ENCODE peak calls at places on chromosomes 4 and X, in six cellular contexts. R is heart left ventricle, C is fibroblast of lung, O is A673, Y is adipocyte, K is neuronal stem cell. E is an unnamed sample.
A peak's percentile ranks its signal among the peaks of the same experiment; 100 is the strongest.

GRCh38 chrX:49041683-49042529 is 1.3 kb downstream of the TFE3 start:
- DNase-seq in O (peak; percentile 35), K (no peak), R (no peak), Y (peak; percentile 69), C (peak; percentile 69), E (no peak)

GRCh38 chrX:9327747-9328145 is 137.1 kb upstream of the TBL1X start:
- DNase-seq in Y (peak; percentile 54), K (no peak), R (no peak), C (peak; percentile 86), O (no peak), E (no peak)

GRCh38 chrX:118976599-118977340 is 2.4 kb downstream of the LONRF3 start:
- DNase-seq in R (peak; percentile 73), Y (peak; percentile 7), K (no peak), C (no peak), O (peak; percentile 3), E (peak; percentile 79)

GRCh38 chr4:183098723-183099536 is at the start of gene WWC2:
- DNase-seq in Y (peak; percentile 95), O (peak; percentile 96), K (peak; percentile 93), C (peak; percentile 95), R (peak; percentile 96), E (peak; percentile 95)

GRCh38 chr4:102616661-102617060 is 115.5 kb downstream of the NFKB1 start:
- DNase-seq in K (no peak), C (no peak), R (no peak), Y (no peak), O (no peak), E (no peak)

GRCh38 chr4:169723207-169723606 is 34.5 kb downstream of the HPF1 start:
- DNase-seq in C (no peak), K (no peak), Y (peak; percentile 8), R (no peak), O (peak; percentile 46), E (no peak)

GRCh38 chrX:40099046-40099968 is 1.5 kb upstream of the BCOR start:
- DNase-seq in K (no peak), O (no peak), R (peak; percentile 77), Y (peak; percentile 57), C (no peak), E (peak; percentile 57)

GRCh38 chrX:82734140-82734539 is 774.0 kb upstream of the POU3F4 start:
- DNase-seq in K (no peak), O (no peak), C (no peak), R (no peak), Y (no peak), E (no peak)

GRCh38 chr4:6471303-6472007 is 959 bp downstream of the PPP2R2C start:
- DNase-seq in R (no peak), K (no peak), C (no peak), Y (peak; percentile 8), O (no peak), E (no peak)

GRCh38 chr4:153501578-153501977 is 35.4 kb downstream of the TMEM131L start:
- DNase-seq in C (no peak), Y (no peak), O (no peak), K (no peak), R (no peak), E (no peak)

GRCh38 chr4:153497091-153497531 is 31.0 kb downstream of the TMEM131L start:
- DNase-seq in K (no peak), O (no peak), C (peak; percentile 64), R (no peak), Y (no peak), E (no peak)

GRCh38 chr4:153495480-153496206 is 29.5 kb downstream of the TMEM131L start:
- DNase-seq in R (no peak), K (no peak), Y (no peak), C (no peak), O (no peak), E (no peak)

GRCh38 chr4:153497988-153498967 is 32.1 kb downstream of the TMEM131L start:
- DNase-seq in R (no peak), K (no peak), O (no peak), C (peak; percentile 88), Y (peak; percentile 72), E (no peak)

DNA sequence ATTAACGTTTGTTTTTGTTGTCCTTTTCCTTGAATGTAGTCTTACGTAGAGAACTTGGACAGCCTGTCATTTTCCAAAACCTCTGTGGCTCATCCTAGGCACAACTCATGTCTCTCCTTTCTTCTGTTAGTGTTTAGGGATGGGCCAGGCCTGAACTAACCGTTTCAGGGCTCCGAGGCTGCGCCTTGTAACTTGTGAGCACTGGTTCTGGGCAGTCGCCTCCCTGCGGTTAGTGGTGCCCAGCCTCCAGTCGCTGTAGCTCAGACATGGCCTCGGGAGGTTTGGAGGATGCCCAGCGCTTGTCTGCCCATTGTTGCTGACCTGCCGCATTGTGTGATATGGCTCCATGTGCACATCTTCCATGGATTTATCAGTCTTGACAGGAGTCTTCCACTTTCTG is 32.8 kb downstream of the TMEM131L start:
- DNase-seq in R (no peak), C (no peak), Y (no peak), K (no peak), O (no peak), E (no peak)
- H3K4me1 ChIP-seq in R (peaks cover 52% of the 10 kb centered on the region), C (peaks cover 20% of the 10 kb centered on the region), Y (peaks cover 20% of the 10 kb centered on the region), K (peaks cover 7% of the 10 kb centered on the region), O (peaks cover 12% of the 10 kb centered on the region), E (peaks cover 13% of the 10 kb centered on the region)

GRCh38 chr4:159382875-159383568 is 280.1 kb downstream of the RAPGEF2 start:
- DNase-seq in R (no peak), K (no peak), O (peak; percentile 93), Y (no peak), C (no peak), E (no peak)
- H3K4me3 ChIP-seq in R (no peak overlapping the region), K (no peak overlapping the region), O (no peak overlapping the region), Y (peak overlapping the region; percentile 58), C (no peak overlapping the region), E (no peak overlapping the region)

DNA sequence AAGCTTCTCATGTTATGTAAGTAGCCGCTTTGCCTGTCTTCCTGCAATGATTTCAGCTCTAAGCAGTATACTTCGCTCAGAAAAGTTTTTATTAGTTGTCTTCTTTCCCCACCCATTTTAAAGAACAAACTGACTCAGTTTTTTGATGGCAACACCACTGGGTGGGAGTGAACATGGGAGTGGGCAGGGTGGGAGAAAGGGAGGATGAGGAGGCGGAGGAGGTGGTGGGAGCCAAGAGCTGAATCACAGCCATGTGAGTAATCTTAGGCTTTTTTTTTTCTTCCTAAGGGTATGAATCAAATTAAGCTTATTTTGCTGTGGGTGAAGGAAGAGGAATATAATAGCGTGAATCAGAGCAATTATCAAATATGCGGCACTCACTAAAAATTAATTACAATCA is 574.3 kb upstream of the DIPK2B start:
- DNase-seq in C (peak; percentile 88), K (no peak), O (peak; percentile 49), Y (peak; percentile 79), R (no peak), E (no peak)
- H3K4me1 ChIP-seq in C (peaks cover 8% of the 10 kb centered on the region), K (peaks cover 3% of the 10 kb centered on the region), O (peaks cover 53% of the 10 kb centered on the region), Y (peaks cover 75% of the 10 kb centered on the region), R (peaks cover 18% of the 10 kb centered on the region), E (peaks cover 26% of the 10 kb centered on the region)

GRCh38 chrX:11269006-11269405 is 24.2 kb upstream of the AMELX start:
- DNase-seq in C (no peak), Y (no peak), O (no peak), R (no peak), K (no peak), E (no peak)

GRCh38 chrX:11267311-11267910 is 25.8 kb upstream of the AMELX start:
- DNase-seq in Y (no peak), C (no peak), O (no peak), K (no peak), R (no peak), E (no peak)

GRCh38 chrX:11264925-11265324 is 28.3 kb upstream of the AMELX start:
- DNase-seq in Y (no peak), C (no peak), R (no peak), O (no peak), K (no peak), E (no peak)

GRCh38 chrX:11266329-11266830 is 26.8 kb upstream of the AMELX start:
- DNase-seq in R (no peak), Y (no peak), C (no peak), O (no peak), K (no peak), E (no peak)

DNA sequence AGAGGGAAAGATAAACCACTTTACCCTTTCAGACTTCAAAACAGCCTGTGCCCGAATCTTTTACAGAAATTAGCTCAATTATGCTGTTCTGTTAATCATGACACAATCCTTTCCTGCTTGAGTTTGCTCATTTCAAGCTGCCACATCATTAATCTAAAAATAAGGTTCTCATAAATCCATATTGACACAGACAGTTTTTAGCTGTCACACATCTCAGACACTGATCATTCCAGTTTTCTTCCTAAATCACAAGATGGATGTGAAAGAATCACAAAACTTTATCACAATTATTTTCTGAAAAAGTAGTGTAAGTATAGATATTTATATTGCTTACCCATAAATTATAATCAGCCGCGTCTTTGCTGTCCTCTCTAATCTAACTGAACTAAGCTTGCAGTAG is 27.9 kb upstream of the AMELX start:
- DNase-seq in O (no peak), C (no peak), R (no peak), Y (no peak), K (no peak), E (no peak)
- H3K4me3 ChIP-seq in O (no peak overlapping the region), C (peak overlapping the region; percentile 31), R (no peak overlapping the region), Y (peak overlapping the region; percentile 51), K (no peak overlapping the region), E (peak overlapping the region; percentile 8)

GRCh38 chr4:1721003-1721665 is at the start of the genes TACC3 and TMEM129:
- DNase-seq in K (peak; percentile 90), Y (peak; percentile 97), C (peak; percentile 85), O (peak; percentile 95), R (peak; percentile 96), E (peak; percentile 96)
- H3K4me1 ChIP-seq in K (peaks cover 17% of the 10 kb centered on the region), Y (peaks cover 22% of the 10 kb centered on the region), C (peaks cover 16% of the 10 kb centered on the region), O (no peaks in the 10 kb centered on the region), R (peaks cover 41% of the 10 kb centered on the region), E (peaks cover 44% of the 10 kb centered on the region)

E was measured in lower lobe of right lung.